ENCODE peak calls at places on chromosomes 3 and 15, in nine cellular contexts. G is GM23338, Z is astrocyte, C is heart right ventricle, M is lung, I is prostate gland, R is upper lobe of right lung, D is right lobe of liver, V is cardiac muscle cell. U is an unnamed sample.
A peak's percentile ranks its signal among the peaks of the same experiment; 100 is the strongest.

GRCh38 chr3:181629029-181629428 is 82.7 kb upstream of the SOX2 start:
- DNase-seq in V (peak; percentile 28), Z (peak; percentile 42), D (no peak), R (no peak), C (no peak), M (no peak), I (no peak), G (no peak), U (no peak)

GRCh38 chr3:52682016-52682415 is 3.7 kb downstream of the PBRM1 start:
- DNase-seq in G (peak; percentile 42), C (no peak), D (peak; percentile 55), I (no peak), V (peak; percentile 84), M (peak; percentile 39), Z (peak; percentile 75), R (no peak), U (peak; percentile 56)

GRCh38 chr15:100725121-100726069 is 123.0 kb downstream of the ASB7 start:
- DNase-seq in G (no peak), C (no peak), V (peak; percentile 85), M (peak; percentile 26), D (no peak), R (no peak), I (no peak), Z (peak; percentile 94), U (peak; percentile 84)

GRCh38 chr15:67105065-67105951 is 39.9 kb downstream of the SMAD3 start:
- DNase-seq in C (no peak), V (peak; percentile 96), Z (peak; percentile 99), G (no peak), I (peak; percentile 36), M (peak; percentile 52), R (no peak), D (peak; percentile 43), U (peak; percentile 97)

GRCh38 chr3:138468886-138469285 is 34.5 kb downstream of the ESYT3 start:
- DNase-seq in C (no peak), M (no peak), I (no peak), R (no peak), G (no peak), D (no peak), V (no peak), Z (no peak), U (no peak)

GRCh38 chr3:24086597-24087369 is 141.7 kb downstream of the NR1D2 start:
- DNase-seq in D (no peak), M (no peak), V (peak; percentile 65), C (no peak), G (no peak), Z (peak; percentile 10), R (no peak), I (no peak), U (no peak)

GRCh38 chr3:159761377-159761776 is 227.3 kb upstream of the IL12A start:
- DNase-seq in V (peak; percentile 49), I (peak; percentile 69), M (no peak), Z (peak; percentile 43), D (peak; percentile 69), R (no peak), C (peak; percentile 34), G (no peak), U (no peak)

GRCh38 chr3:49511631-49512030 is 41.6 kb downstream of the DAG1 start:
- DNase-seq in I (no peak), G (no peak), M (no peak), V (no peak), C (no peak), D (no peak), Z (no peak), R (no peak), U (no peak)

GRCh38 chr3:18645603-18646002 is 220.5 kb upstream of the SATB1 start:
- DNase-seq in Z (no peak), D (no peak), I (no peak), C (no peak), M (no peak), R (no peak), V (no peak), G (no peak), U (no peak)

GRCh38 chr3:181699171-181699903 is 12.4 kb upstream of the SOX2 start:
- DNase-seq in I (no peak), M (no peak), Z (peak; percentile 34), R (no peak), G (peak; percentile 77), D (no peak), C (no peak), V (no peak), U (no peak)

GRCh38 chr3:190528721-190529120 is 14.8 kb downstream of the IL1RAP start:
- DNase-seq in D (no peak), V (no peak), M (no peak), Z (no peak), I (no peak), R (no peak), C (no peak), G (no peak), U (no peak)

GRCh38 chr3:64294771-64295170 is 69.5 kb upstream of the PRICKLE2 start:
- DNase-seq in V (no peak), M (no peak), Z (no peak), C (no peak), D (no peak), G (no peak), R (no peak), I (no peak), U (no peak)

GRCh38 chr3:183265157-183265642 is 12.1 kb downstream of the B3GNT5 start:
- DNase-seq in G (peak; percentile 78), V (peak; percentile 77), I (no peak), Z (peak; percentile 59), C (peak; percentile 21), D (no peak), M (no peak), R (no peak), U (peak; percentile 53)

GRCh38 chr3:115062412-115062956 is 84.6 kb downstream of the ZBTB20 start:
- DNase-seq in Z (peak; percentile 82), G (no peak), C (no peak), R (no peak), D (no peak), V (peak; percentile 46), I (no peak), M (no peak), U (no peak)

GRCh38 chr3:25460751-25461150 is 32.7 kb downstream of the RARB start:
- DNase-seq in D (no peak), R (no peak), G (no peak), I (no peak), Z (no peak), M (no peak), C (no peak), V (peak; percentile 72), U (no peak)

GRCh38 chr3:88188436-88188835 is 38.7 kb downstream of the C3orf38 start:
- DNase-seq in V (peak; percentile 33), M (no peak), Z (peak; percentile 9), D (no peak), C (peak; percentile 36), R (no peak), G (no peak), I (no peak), U (no peak)

GRCh38 chr3:134347516-134347915 is 26.7 kb downstream of the AMOTL2 start:
- DNase-seq in C (no peak), M (no peak), R (no peak), G (no peak), V (no peak), D (no peak), Z (no peak), I (no peak), U (no peak)

GRCh38 chr3:194773666-194774455 is 88.2 kb downstream of the FAM43A start:
- DNase-seq in D (no peak), M (no peak), C (no peak), Z (no peak), I (no peak), R (no peak), V (no peak), G (no peak), U (no peak)

GRCh38 chr3:128326051-128326823 is 140.5 kb downstream of the DNAJB8 start:
- DNase-seq in I (no peak), G (no peak), Z (no peak), D (no peak), M (no peak), R (no peak), V (no peak), C (no peak), U (no peak)

GRCh38 chr3:61807865-61808276 is 246.5 kb downstream of the PTPRG start:
- DNase-seq in Z (peak; percentile 33), I (no peak), V (peak; percentile 71), M (no peak), C (no peak), D (no peak), R (no peak), G (no peak), U (no peak)
- TF ChIP-seq CTCF in Z (no peak), I (no peak), V (no peak), M (no peak), C (no peak), D (no peak), R (no peak), G (no peak), U (no peak)

GRCh38 chr3:12015627-12016026 is 11.4 kb downstream of the SYN2 start:
- DNase-seq in Z (no peak), D (no peak), V (no peak), I (no peak), M (no peak), G (no peak), C (no peak), R (no peak), U (no peak)
- H3K27me3 ChIP-seq in Z (peaks cover 9% of the 10 kb centered on the region), D (no peaks in the 10 kb centered on the region), V (no peaks in the 10 kb centered on the region), I (no peaks in the 10 kb centered on the region), M (no peaks in the 10 kb centered on the region), G (no peaks in the 10 kb centered on the region), C (peaks cover 86% of the 10 kb centered on the region), R (peaks cover 11% of the 10 kb centered on the region), U (peaks cover 5% of the 10 kb centered on the region)

DNA sequence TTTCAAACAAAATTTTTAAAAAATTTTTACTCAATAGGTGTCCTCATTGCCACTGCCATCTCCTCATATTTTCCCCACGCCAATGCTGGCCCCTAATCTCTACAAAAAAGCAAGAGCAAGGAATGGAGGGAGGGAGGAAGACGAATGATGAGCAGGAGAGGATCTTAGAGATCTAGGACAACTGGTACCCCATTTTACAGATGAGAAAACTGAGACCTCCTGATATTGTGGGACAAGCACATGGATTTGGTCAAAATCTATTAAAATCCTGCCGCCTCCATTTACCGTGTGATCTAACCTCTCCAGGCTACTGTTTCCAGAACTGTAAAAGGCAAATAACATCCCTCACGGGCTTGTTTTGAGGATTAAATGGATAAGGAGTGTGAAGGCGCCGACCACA is 4.6 kb downstream of the HEG1 start:
- DNase-seq in D (no peak), Z (no peak), G (no peak), I (no peak), R (no peak), C (no peak), M (no peak), V (no peak), U (no peak)
- H3K36me3 ChIP-seq in D (no peaks in the 10 kb centered on the region), Z (peaks cover 8% of the 10 kb centered on the region), G (no peaks in the 10 kb centered on the region), I (no peaks in the 10 kb centered on the region), R (peaks cover 13% of the 10 kb centered on the region), C (no peaks in the 10 kb centered on the region), M (peaks cover 2% of the 10 kb centered on the region), V (no peaks in the 10 kb centered on the region), U (no peaks in the 10 kb centered on the region)

DNA sequence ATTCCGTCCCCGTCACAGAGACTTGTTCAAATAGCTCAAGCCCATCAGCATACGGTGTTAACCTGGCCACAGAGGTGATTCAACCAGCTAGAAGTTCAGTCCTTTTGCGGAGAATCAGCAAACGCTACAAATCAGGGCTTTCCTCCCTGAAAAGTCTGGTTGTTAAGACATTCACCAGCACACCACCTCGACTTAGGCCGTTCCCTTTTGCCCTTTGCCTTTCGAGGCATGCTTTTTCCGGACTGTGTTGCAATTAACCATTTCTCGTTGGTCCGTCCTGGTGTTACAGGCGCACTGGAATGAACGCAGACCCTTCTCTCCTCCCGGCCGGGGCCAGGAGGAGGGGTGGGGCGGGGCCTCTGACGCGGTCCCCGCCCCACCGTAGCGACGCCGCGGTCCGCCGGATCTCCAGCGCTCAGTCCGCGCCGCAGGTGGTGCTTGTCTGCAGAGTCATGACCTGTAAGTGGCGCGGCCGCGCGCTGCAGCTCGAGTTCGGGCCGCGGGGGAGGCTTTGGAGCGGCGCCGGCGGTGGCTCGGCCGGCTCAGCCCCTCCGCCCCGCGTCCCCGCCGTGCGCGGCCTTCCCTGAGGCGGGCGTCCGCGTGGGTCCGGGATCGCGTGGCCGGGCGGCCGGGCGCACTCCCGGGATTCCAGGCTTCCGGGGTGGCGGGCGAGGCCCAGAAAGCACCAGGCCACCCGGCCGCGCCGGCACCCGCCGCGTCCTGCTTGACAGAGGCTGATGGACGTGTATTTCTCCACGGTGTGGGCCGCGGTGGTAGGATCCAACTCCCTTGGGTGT is at the start of gene NIT2:
- DNase-seq in G (peak; percentile 97), I (peak; percentile 77), C (peak; percentile 88), V (peak; percentile 89), D (peak; percentile 93), Z (peak; percentile 67), M (peak; percentile 82), R (peak; percentile 95), U (peak; percentile 41)
- TF ChIP-seq CTCF in G (no peak), I (no peak), C (no peak), V (no peak), D (no peak), Z (no peak), M (no peak), R (no peak), U (no peak)